ENCODE peak calls at places on chromosomes 11 and 22, in nine cellular contexts. Y is A549, T is NB4, M is tibial nerve, C is stomach, N is sigmoid colon, W is uterus, I is IMR-90, U is thyroid gland. P is an unnamed sample.

GRCh38 chr11:19275496-19275895 is 34.8 kb upstream of the E2F8 start:
- DNase-seq in T (peak; percentile 23), Y (peak; percentile 10), M (no peak), W (no peak), C (no peak), N (no peak), U (no peak), I (no peak), P (no peak)

GRCh38 chr11:128420943-128421342 is 166.4 kb downstream of the ETS1 start:
- DNase-seq in C (no peak), M (no peak), T (peak; percentile 43), I (peak; percentile 99), U (no peak), N (no peak), W (peak; percentile 38), Y (no peak), P (no peak)

GRCh38 chr11:26830218-26830617 is 108.4 kb upstream of the SLC5A12 start:
- DNase-seq in C (no peak), I (no peak), U (no peak), Y (no peak), T (no peak), W (no peak), M (no peak), N (no peak), P (no peak)

GRCh38 chr11:1054143-1055108 is 17.9 kb upstream of the MUC6 start:
- DNase-seq in T (no peak), N (peak; percentile 59), Y (peak; percentile 64), M (no peak), I (no peak), C (peak; percentile 66), W (no peak), U (no peak), P (no peak)

GRCh38 chr11:123448798-123449197 is 18.7 kb downstream of the GRAMD1B start:
- DNase-seq in Y (no peak), T (no peak), M (no peak), W (no peak), N (no peak), I (no peak), U (no peak), C (no peak), P (no peak)

GRCh38 chr11:38791346-38791961 is 2193.4 kb upstream of the RAG2 start:
- DNase-seq in W (no peak), I (peak; percentile 58), U (peak; percentile 11), C (no peak), T (peak; percentile 71), M (no peak), N (no peak), Y (peak; percentile 62), P (no peak)

GRCh38 chr11:69357458-69358397 is 63.8 kb downstream of the MYEOV start:
- DNase-seq in T (no peak), W (no peak), N (no peak), M (no peak), C (peak; percentile 21), Y (no peak), I (no peak), U (no peak), P (no peak)

GRCh38 chr22:46803031-46803880 is 40.8 kb downstream of the TBC1D22A start:
- DNase-seq in N (peak; percentile 68), U (peak; percentile 61), I (no peak), Y (peak; percentile 46), M (no peak), C (peak; percentile 72), W (no peak), T (peak; percentile 60), P (peak; percentile 53)

GRCh38 chr22:32018056-32018455 is 25.0 kb upstream of the SLC5A1 start:
- DNase-seq in I (no peak), T (peak; percentile 66), N (no peak), Y (no peak), U (no peak), W (no peak), C (no peak), M (no peak), P (no peak)

GRCh38 chr11:1672613-1673400 is 24.2 kb upstream of the KRTAP5-6 start:
- DNase-seq in M (no peak), W (no peak), N (no peak), U (no peak), I (no peak), T (no peak), Y (no peak), C (no peak), P (no peak)

GRCh38 chr22:27825174-27825573 is 23.6 kb upstream of the MN1 start:
- DNase-seq in I (no peak), U (no peak), T (peak; percentile 52), Y (peak; percentile 30), W (no peak), N (no peak), C (no peak), M (no peak), P (no peak)

GRCh38 chr11:35944503-35945136 is 758 bp downstream of the LDLRAD3 start:
- DNase-seq in C (no peak), Y (no peak), I (no peak), U (no peak), W (no peak), T (no peak), M (no peak), N (no peak), P (no peak)
- H3K4me3 ChIP-seq in C (peak overlapping the region; percentile 64), Y (peak overlapping the region; percentile 89), I (peak overlapping the region; percentile 71), U (peak overlapping the region; percentile 51), W (peak overlapping the region; percentile 77), T (peak overlapping the region; percentile 56), M (peak overlapping the region; percentile 65), N (peak overlapping the region; percentile 69), P (peak overlapping the region; percentile 67)

GRCh38 chr11:102318469-102318868 is 1.2 kb downstream of the BIRC3 start:
- DNase-seq in T (no peak), U (no peak), Y (peak; percentile 79), I (peak; percentile 48), M (no peak), N (no peak), C (peak; percentile 42), W (no peak), P (no peak)

GRCh38 chr11:102317768-102318103 is 452 bp downstream of the BIRC3 start:
- DNase-seq in C (no peak), U (no peak), Y (no peak), I (no peak), M (no peak), N (no peak), W (no peak), T (no peak), P (no peak)

GRCh38 chr11:102316505-102316904 is 779 bp upstream of the BIRC3 start:
- DNase-seq in T (no peak), U (no peak), W (no peak), I (no peak), Y (peak; percentile 16), M (no peak), C (no peak), N (no peak), P (no peak)

GRCh38 chr11:102319544-102319943 is 2.3 kb downstream of the BIRC3 start:
- DNase-seq in U (no peak), W (no peak), N (no peak), Y (no peak), I (no peak), C (no peak), T (no peak), M (no peak), P (no peak)

DNA sequence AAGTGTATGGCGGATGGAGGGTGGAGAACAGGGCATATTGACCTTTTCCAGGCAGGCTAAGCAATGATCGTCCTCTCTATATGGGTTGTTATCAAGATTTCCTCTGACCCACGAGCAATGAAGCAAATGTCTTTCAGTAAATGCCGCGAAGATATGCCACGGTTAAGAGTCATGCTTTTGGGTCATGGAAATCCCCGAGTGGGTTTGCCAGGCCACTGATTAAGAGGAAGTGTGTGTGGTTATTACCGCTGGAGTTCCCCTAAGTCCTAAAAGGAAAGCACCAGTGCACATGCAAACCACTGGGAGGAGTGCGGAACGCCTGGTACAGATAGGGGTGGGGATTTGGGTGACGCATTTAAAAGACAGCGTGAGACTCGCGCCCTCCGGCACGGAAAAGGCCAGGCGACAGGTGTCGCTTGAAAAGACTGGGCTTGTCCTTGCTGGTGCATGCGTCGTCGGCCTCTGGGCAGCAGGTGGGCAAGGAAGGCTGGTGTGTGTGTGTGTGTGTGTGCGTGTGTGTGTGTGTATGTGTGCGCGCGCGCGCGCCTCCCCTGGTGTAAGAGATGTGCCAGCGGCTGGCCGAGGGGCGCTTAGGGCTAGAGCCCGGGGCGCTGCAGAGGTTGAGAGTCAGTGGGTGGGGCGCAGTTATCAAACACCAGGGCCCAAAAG is at the start of gene BIRC3:
- DNase-seq in N (peak; percentile 92), C (peak; percentile 90), T (peak; percentile 87), I (peak; percentile 98), Y (peak; percentile 97), U (peak; percentile 88), M (peak; percentile 61), W (peak; percentile 72), P (peak; percentile 77)
- TF ChIP-seq POLR2A in N (peak; percentile 68), C (peak; percentile 37), T (no peak), I (no peak), Y (peak; percentile 59), U (no peak), M (peak; percentile 42), W (no peak), P (no peak)

DNA sequence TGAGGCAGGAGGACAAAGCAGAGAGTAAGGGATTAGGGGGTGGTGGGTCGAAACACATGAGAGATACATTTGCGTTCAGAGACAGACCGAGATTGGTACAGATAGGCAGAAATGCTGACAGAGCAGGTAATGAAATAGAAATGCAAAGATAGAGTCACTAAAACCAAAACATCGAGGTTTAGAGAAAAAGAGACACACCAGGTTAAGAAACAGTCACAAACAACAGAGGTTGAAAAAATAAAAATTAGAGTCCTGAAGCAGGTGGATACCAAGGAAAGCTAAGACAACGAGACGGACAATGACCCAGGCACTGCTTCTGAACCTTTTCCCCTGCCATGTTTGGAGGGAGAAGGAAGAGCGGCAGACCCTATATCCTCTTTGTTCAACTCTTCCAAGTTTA is 1.2 kb upstream of the MAPK1 start:
- DNase-seq in Y (no peak), T (no peak), I (no peak), U (no peak), N (no peak), W (no peak), M (no peak), C (no peak), P (no peak)
- H3K4me3 ChIP-seq in Y (peak overlapping the region; percentile 77), T (no peak overlapping the region), I (no peak overlapping the region), U (no peak overlapping the region), N (peak overlapping the region; percentile 79), W (no peak overlapping the region), M (peak overlapping the region; percentile 78), C (no peak overlapping the region), P (no peak overlapping the region)

GRCh38 chr11:75428301-75428724 is 4.7 kb downstream of the KLHL35 start:
- DNase-seq in U (peak; percentile 95), W (peak; percentile 84), C (peak; percentile 91), T (peak; percentile 95), Y (no peak), M (peak; percentile 92), N (peak; percentile 92), I (peak; percentile 76), P (peak; percentile 95)
- TF ChIP-seq POLR2A in U (no peak), W (peak; percentile 38), C (peak; percentile 48), T (peak; percentile 34), Y (no peak), M (peak; percentile 59), N (peak; percentile 36), I (no peak), P (no peak)